ENCODE peak calls at places on chromosomes 4 and X, in ten cellular contexts. One of them, this sample, is unnamed.

GRCh38 chr4:186792994-186793393 is 69.3 kb upstream of the FAT1 start:
- DNase-seq in CD8-positive, alpha-beta memory T cell: no peak
- DNase-seq in skeletal muscle cell: no peak
- DNase-seq in Calu3: no peak
- DNase-seq in AG10803: peak
- DNase-seq in activated CD4-positive, alpha-beta T cell treated with anti-CD3 and anti-CD28 coated beads, Interleukin-2, amount 50 U/mL, for 4 hours: no peak
- DNase-seq in activated CD8-positive, alpha-beta T cell treated with anti-CD3 and anti-CD28 coated beads for 36 hours: no peak
- DNase-seq in SW480: no peak
- DNase-seq in activated T-cell treated with anti-CD3 and anti-CD28 coated beads, Interleukin-2, amount 50 U/mL, for 4 hours: no peak
- DNase-seq in AG09319: peak
- DNase-seq in this sample: no peak

GRCh38 chr4:52824603-52825310 is 37.4 kb upstream of the RASL11B start:
- DNase-seq in CD8-positive, alpha-beta memory T cell: no peak
- DNase-seq in skeletal muscle cell: no peak
- DNase-seq in Calu3: peak
- DNase-seq in AG10803: peak
- DNase-seq in activated CD4-positive, alpha-beta T cell treated with anti-CD3 and anti-CD28 coated beads, Interleukin-2, amount 50 U/mL, for 4 hours: no peak
- DNase-seq in activated CD8-positive, alpha-beta T cell treated with anti-CD3 and anti-CD28 coated beads for 36 hours: no peak
- DNase-seq in SW480: peak
- DNase-seq in activated T-cell treated with anti-CD3 and anti-CD28 coated beads, Interleukin-2, amount 50 U/mL, for 4 hours: no peak
- DNase-seq in AG09319: peak
- DNase-seq in this sample: peak

GRCh38 chrX:127459784-127460183 is 592.4 kb downstream of the ACTRT1 start:
- DNase-seq in CD8-positive, alpha-beta memory T cell: no peak
- DNase-seq in skeletal muscle cell: no peak
- DNase-seq in Calu3: no peak
- DNase-seq in AG10803: no peak
- DNase-seq in activated CD4-positive, alpha-beta T cell treated with anti-CD3 and anti-CD28 coated beads, Interleukin-2, amount 50 U/mL, for 4 hours: no peak
- DNase-seq in activated CD8-positive, alpha-beta T cell treated with anti-CD3 and anti-CD28 coated beads for 36 hours: no peak
- DNase-seq in SW480: no peak
- DNase-seq in activated T-cell treated with anti-CD3 and anti-CD28 coated beads, Interleukin-2, amount 50 U/mL, for 4 hours: no peak
- DNase-seq in AG09319: no peak
- DNase-seq in this sample: no peak

GRCh38 chrX:84469226-84469625 is 33.0 kb downstream of the HDX start:
- DNase-seq in CD8-positive, alpha-beta memory T cell: no peak
- DNase-seq in skeletal muscle cell: peak
- DNase-seq in Calu3: no peak
- DNase-seq in AG10803: no peak
- DNase-seq in activated CD4-positive, alpha-beta T cell treated with anti-CD3 and anti-CD28 coated beads, Interleukin-2, amount 50 U/mL, for 4 hours: no peak
- DNase-seq in activated CD8-positive, alpha-beta T cell treated with anti-CD3 and anti-CD28 coated beads for 36 hours: no peak
- DNase-seq in SW480: no peak
- DNase-seq in activated T-cell treated with anti-CD3 and anti-CD28 coated beads, Interleukin-2, amount 50 U/mL, for 4 hours: no peak
- DNase-seq in AG09319: no peak
- DNase-seq in this sample: no peak

GRCh38 chr4:6873291-6873690 is 36.3 kb upstream of the TBC1D14 start:
- DNase-seq in CD8-positive, alpha-beta memory T cell: no peak
- DNase-seq in skeletal muscle cell: no peak
- DNase-seq in Calu3: no peak
- DNase-seq in AG10803: no peak
- DNase-seq in activated CD4-positive, alpha-beta T cell treated with anti-CD3 and anti-CD28 coated beads, Interleukin-2, amount 50 U/mL, for 4 hours: no peak
- DNase-seq in activated CD8-positive, alpha-beta T cell treated with anti-CD3 and anti-CD28 coated beads for 36 hours: no peak
- DNase-seq in SW480: peak
- DNase-seq in activated T-cell treated with anti-CD3 and anti-CD28 coated beads, Interleukin-2, amount 50 U/mL, for 4 hours: no peak
- DNase-seq in AG09319: no peak
- DNase-seq in this sample: no peak

GRCh38 chrX:45750639-45751038 is 550.0 kb upstream of the DIPK2B start:
- DNase-seq in CD8-positive, alpha-beta memory T cell: no peak
- DNase-seq in skeletal muscle cell: no peak
- DNase-seq in Calu3: no peak
- DNase-seq in AG10803: no peak
- DNase-seq in activated CD4-positive, alpha-beta T cell treated with anti-CD3 and anti-CD28 coated beads, Interleukin-2, amount 50 U/mL, for 4 hours: no peak
- DNase-seq in activated CD8-positive, alpha-beta T cell treated with anti-CD3 and anti-CD28 coated beads for 36 hours: no peak
- DNase-seq in SW480: no peak
- DNase-seq in activated T-cell treated with anti-CD3 and anti-CD28 coated beads, Interleukin-2, amount 50 U/mL, for 4 hours: no peak
- DNase-seq in AG09319: no peak
- DNase-seq in this sample: no peak

GRCh38 chr4:145808021-145808650 is 128.2 kb downstream of the C4orf51 start:
- DNase-seq in CD8-positive, alpha-beta memory T cell: no peak
- DNase-seq in skeletal muscle cell: peak
- DNase-seq in Calu3: peak
- DNase-seq in AG10803: peak
- DNase-seq in activated CD4-positive, alpha-beta T cell treated with anti-CD3 and anti-CD28 coated beads, Interleukin-2, amount 50 U/mL, for 4 hours: peak
- DNase-seq in activated CD8-positive, alpha-beta T cell treated with anti-CD3 and anti-CD28 coated beads for 36 hours: peak
- DNase-seq in SW480: peak
- DNase-seq in activated T-cell treated with anti-CD3 and anti-CD28 coated beads, Interleukin-2, amount 50 U/mL, for 4 hours: no peak
- DNase-seq in AG09319: peak
- DNase-seq in this sample: no peak

GRCh38 chr4:165331823-165332222 is 4.4 kb downstream of the MSMO1 start:
- DNase-seq in CD8-positive, alpha-beta memory T cell: no peak
- DNase-seq in skeletal muscle cell: no peak
- DNase-seq in Calu3: no peak
- DNase-seq in AG10803: no peak
- DNase-seq in activated CD4-positive, alpha-beta T cell treated with anti-CD3 and anti-CD28 coated beads, Interleukin-2, amount 50 U/mL, for 4 hours: no peak
- DNase-seq in activated CD8-positive, alpha-beta T cell treated with anti-CD3 and anti-CD28 coated beads for 36 hours: no peak
- DNase-seq in SW480: no peak
- DNase-seq in activated T-cell treated with anti-CD3 and anti-CD28 coated beads, Interleukin-2, amount 50 U/mL, for 4 hours: no peak
- DNase-seq in AG09319: no peak
- DNase-seq in this sample: no peak

GRCh38 chr4:163395055-163395454 is 51.4 kb downstream of the NPY5R start:
- DNase-seq in CD8-positive, alpha-beta memory T cell: no peak
- DNase-seq in skeletal muscle cell: no peak
- DNase-seq in Calu3: no peak
- DNase-seq in AG10803: no peak
- DNase-seq in activated CD4-positive, alpha-beta T cell treated with anti-CD3 and anti-CD28 coated beads, Interleukin-2, amount 50 U/mL, for 4 hours: no peak
- DNase-seq in activated CD8-positive, alpha-beta T cell treated with anti-CD3 and anti-CD28 coated beads for 36 hours: no peak
- DNase-seq in SW480: no peak
- DNase-seq in activated T-cell treated with anti-CD3 and anti-CD28 coated beads, Interleukin-2, amount 50 U/mL, for 4 hours: no peak
- DNase-seq in AG09319: no peak
- DNase-seq in this sample: no peak

GRCh38 chrX:68568136-68568535 is 69.3 kb downstream of the YIPF6 start:
- DNase-seq in CD8-positive, alpha-beta memory T cell: no peak
- DNase-seq in skeletal muscle cell: no peak
- DNase-seq in Calu3: no peak
- DNase-seq in AG10803: no peak
- DNase-seq in activated CD4-positive, alpha-beta T cell treated with anti-CD3 and anti-CD28 coated beads, Interleukin-2, amount 50 U/mL, for 4 hours: no peak
- DNase-seq in activated CD8-positive, alpha-beta T cell treated with anti-CD3 and anti-CD28 coated beads for 36 hours: peak
- DNase-seq in SW480: no peak
- DNase-seq in activated T-cell treated with anti-CD3 and anti-CD28 coated beads, Interleukin-2, amount 50 U/mL, for 4 hours: no peak
- DNase-seq in AG09319: no peak
- DNase-seq in this sample: no peak

GRCh38 chr4:8303485-8304281 is 34.1 kb downstream of the HTRA3 start:
- DNase-seq in CD8-positive, alpha-beta memory T cell: no peak
- DNase-seq in skeletal muscle cell: peak
- DNase-seq in Calu3: no peak
- DNase-seq in AG10803: peak
- DNase-seq in activated CD4-positive, alpha-beta T cell treated with anti-CD3 and anti-CD28 coated beads, Interleukin-2, amount 50 U/mL, for 4 hours: no peak
- DNase-seq in activated CD8-positive, alpha-beta T cell treated with anti-CD3 and anti-CD28 coated beads for 36 hours: no peak
- DNase-seq in SW480: peak
- DNase-seq in activated T-cell treated with anti-CD3 and anti-CD28 coated beads, Interleukin-2, amount 50 U/mL, for 4 hours: no peak
- DNase-seq in AG09319: peak
- DNase-seq in this sample: no peak

GRCh38 chrX:15881498-15881897 is 26.9 kb upstream of the AP1S2 start:
- DNase-seq in CD8-positive, alpha-beta memory T cell: no peak
- DNase-seq in skeletal muscle cell: no peak
- DNase-seq in Calu3: no peak
- DNase-seq in AG10803: no peak
- DNase-seq in activated CD4-positive, alpha-beta T cell treated with anti-CD3 and anti-CD28 coated beads, Interleukin-2, amount 50 U/mL, for 4 hours: no peak
- DNase-seq in activated CD8-positive, alpha-beta T cell treated with anti-CD3 and anti-CD28 coated beads for 36 hours: no peak
- DNase-seq in SW480: no peak
- DNase-seq in activated T-cell treated with anti-CD3 and anti-CD28 coated beads, Interleukin-2, amount 50 U/mL, for 4 hours: no peak
- DNase-seq in AG09319: no peak
- DNase-seq in this sample: no peak

This sample was measured in mucosa of gallbladder.